ENCODE peak calls at places on chromosomes 5 and 9, in four cellular contexts. H is HCT116, W is mesendoderm, F is body of pancreas. X is an unnamed sample.

GRCh38 chr9:127455299-127455992 is 4.1 kb downstream of the LRSAM1 start:
- DNase-seq in F (peak; percentile 41), W (no peak), H (no peak), X (no peak)

GRCh38 chr5:75337366-75338021 is 474 bp downstream of the HMGCR start:
- DNase-seq in W (peak; percentile 29), F (no peak), H (no peak), X (peak; percentile 45)

GRCh38 chr5:79464695-79465332 is 49.1 kb downstream of the HOMER1 start:
- DNase-seq in F (no peak), W (peak; percentile 21), H (peak; percentile 10), X (peak; percentile 28)

GRCh38 chr9:89215342-89215741 is 36.7 kb upstream of the SHC3 start:
- DNase-seq in F (no peak), H (no peak), W (no peak), X (peak; percentile 82)

GRCh38 chr9:18747590-18747989 is 273.6 kb downstream of the ADAMTSL1 start:
- DNase-seq in W (no peak), F (no peak), H (no peak), X (no peak)

GRCh38 chr5:113807384-113808053 is 294.0 kb downstream of the YTHDC2 start:
- DNase-seq in F (no peak), W (no peak), H (no peak), X (no peak)

GRCh38 chr5:139809331-139809810 is 13.8 kb downstream of the PSD2 start:
- DNase-seq in W (no peak), H (no peak), F (no peak), X (no peak)

GRCh38 chr9:124721109-124721850 is 49.8 kb downstream of the NR6A1 start:
- DNase-seq in W (peak; percentile 88), H (peak; percentile 59), F (no peak), X (peak; percentile 68)

GRCh38 chr9:99185904-99186303 is 35.8 kb downstream of the ALG2 start:
- DNase-seq in F (no peak), H (no peak), W (no peak), X (no peak)

GRCh38 chr9:127790094-127790855 is 4.4 kb downstream of the CDK9 start:
- DNase-seq in W (no peak), F (no peak), H (no peak), X (no peak)

GRCh38 chr5:55600536-55601208 is 65.9 kb upstream of the PLPP1 start:
- DNase-seq in F (no peak), W (peak; percentile 53), H (no peak), X (peak; percentile 40)

GRCh38 chr5:67315082-67315801 is 118.6 kb upstream of the CD180 start:
- DNase-seq in F (no peak), H (no peak), W (peak; percentile 25), X (peak; percentile 37)

GRCh38 chr5:112779531-112779930 is 41.8 kb downstream of the APC start:
- DNase-seq in F (no peak), W (no peak), H (no peak), X (no peak)

GRCh38 chr5:138943615-138944173 is 68.6 kb upstream of the LRRTM2 start:
- DNase-seq in F (no peak), W (no peak), H (no peak), X (no peak)

GRCh38 chr5:127296321-127296720 is 5.7 kb downstream of the MEGF10 start:
- DNase-seq in W (no peak), H (no peak), F (no peak), X (no peak)

GRCh38 chr9:98678244-98678842 is 30.4 kb downstream of the GABBR2 start:
- DNase-seq in H (peak; percentile 26), W (peak; percentile 42), F (no peak), X (no peak)

GRCh38 chr9:89929721-89930480 is 325.1 kb downstream of the GADD45G start:
- DNase-seq in F (no peak), H (no peak), W (no peak), X (no peak)

GRCh38 chr5:116068028-116068632 is 16.7 kb upstream of the COMMD10 start:
- DNase-seq in F (peak; percentile 38), H (peak; percentile 78), W (peak; percentile 37), X (peak; percentile 53)

GRCh38 chr9:18260527-18260926 is 213.4 kb upstream of the ADAMTSL1 start:
- DNase-seq in H (no peak), W (no peak), F (no peak), X (peak; percentile 47)

GRCh38 chr9:75013735-75014134 is 14.4 kb downstream of the CARNMT1 start:
- DNase-seq in F (no peak), W (no peak), H (no peak), X (no peak)

GRCh38 chr9:19440376-19440775 is 31.6 kb downstream of the ACER2 start:
- DNase-seq in H (no peak), F (no peak), W (no peak), X (no peak)

GRCh38 chr9:23088932-23089364 is 642.3 kb downstream of the DMRTA1 start:
- DNase-seq in F (no peak), W (peak; percentile 92), H (no peak), X (no peak)

GRCh38 chr5:156556666-156557401 is 229.9 kb downstream of the SGCD start:
- DNase-seq in H (no peak), W (no peak), F (no peak), X (no peak)

GRCh38 chr9:126690431-126691051 is 76.8 kb downstream of the LMX1B start:
- DNase-seq in H (peak; percentile 24), F (peak; percentile 72), W (peak; percentile 66), X (no peak)

GRCh38 chr5:158599132-158599531 is 500.6 kb downstream of the EBF1 start:
- DNase-seq in F (no peak), W (peak; percentile 71), H (no peak), X (no peak)

GRCh38 chr5:96433066-96433447 is at the start of gene PCSK1:
- DNase-seq in W (peak; percentile 59), H (no peak), F (no peak), X (no peak)

GRCh38 chr5:30690931-30691330 is 502.6 kb upstream of the CDH6 start:
- DNase-seq in W (no peak), F (no peak), H (no peak), X (no peak)

GRCh38 chr9:68979538-68980314 is 34.2 kb downstream of the PRKACG start:
- DNase-seq in W (peak; percentile 40), H (no peak), F (no peak), X (no peak)

GRCh38 chr5:114237766-114238165 is 124.1 kb upstream of the KCNN2 start:
- DNase-seq in F (no peak), H (peak; percentile 7), W (no peak), X (no peak)

GRCh38 chr9:36165766-36166149 is 3.4 kb upstream of the CCIN start:
- DNase-seq in F (no peak), W (peak; percentile 46), H (no peak), X (no peak)

GRCh38 chr9:83036043-83036442 is 26.9 kb downstream of the RASEF start:
- DNase-seq in W (no peak), H (no peak), F (no peak), X (no peak)

GRCh38 chr9:83030391-83031107 is 32.4 kb downstream of the RASEF start:
- DNase-seq in W (no peak), F (no peak), H (no peak), X (no peak)

GRCh38 chr9:83034587-83034986 is 28.4 kb downstream of the RASEF start:
- DNase-seq in H (no peak), F (no peak), W (no peak), X (no peak)

GRCh38 chr9:83032065-83032625 is 30.8 kb downstream of the RASEF start:
- DNase-seq in W (no peak), H (no peak), F (peak; percentile 33), X (no peak)

DNA sequence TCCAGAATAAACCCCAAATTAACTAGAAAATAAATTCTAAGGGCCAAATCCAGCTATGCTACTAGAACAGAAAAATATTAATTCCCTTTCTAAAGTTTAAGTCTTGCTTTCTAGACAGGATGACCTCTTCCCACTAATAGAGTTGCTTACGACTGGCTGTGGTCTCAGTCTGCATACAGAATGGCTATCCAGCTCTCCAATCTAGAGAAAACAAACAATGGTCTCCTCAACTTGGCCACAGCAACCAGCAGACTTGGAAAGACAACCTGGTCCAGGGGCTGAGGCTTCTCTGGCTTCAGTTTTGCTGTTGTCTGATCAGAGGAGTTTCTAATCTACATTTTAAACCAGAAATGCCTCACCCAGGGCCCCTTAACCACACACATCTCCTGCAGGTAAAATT is 28.9 kb downstream of the RASEF start:
- DNase-seq in F (no peak), H (no peak), W (no peak), X (no peak)
- H3K4me3 ChIP-seq in F (no peak overlapping the region), H (no peak overlapping the region), W (no peak overlapping the region), X (no peak overlapping the region)

DNA sequence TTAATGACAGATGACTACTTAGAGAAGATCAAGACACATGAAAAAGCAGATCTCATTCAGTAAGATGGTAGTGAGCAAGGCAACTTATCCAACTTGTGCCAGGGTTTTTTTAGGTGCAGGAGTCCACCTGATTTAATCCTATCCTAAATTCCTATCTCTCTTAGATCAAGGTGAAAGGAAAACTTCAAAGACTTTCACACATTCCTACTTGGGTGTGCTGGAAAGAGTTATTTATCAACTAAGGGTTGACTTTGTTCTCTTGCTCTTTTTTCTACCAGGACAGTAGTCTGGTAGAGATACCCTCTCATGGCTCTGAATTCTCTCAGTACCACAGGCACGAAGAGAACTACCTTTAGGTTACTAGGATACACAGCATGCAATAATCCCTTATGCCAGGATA is 18.2 kb downstream of the TUT7 start:
- DNase-seq in W (no peak), F (no peak), H (no peak), X (no peak)
- H3K36me3 ChIP-seq in W (peaks cover 1% of the 10 kb centered on the region), F (peaks cover 15% of the 10 kb centered on the region), H (peaks cover 38% of the 10 kb centered on the region), X (peaks cover 97% of the 10 kb centered on the region)

DNA sequence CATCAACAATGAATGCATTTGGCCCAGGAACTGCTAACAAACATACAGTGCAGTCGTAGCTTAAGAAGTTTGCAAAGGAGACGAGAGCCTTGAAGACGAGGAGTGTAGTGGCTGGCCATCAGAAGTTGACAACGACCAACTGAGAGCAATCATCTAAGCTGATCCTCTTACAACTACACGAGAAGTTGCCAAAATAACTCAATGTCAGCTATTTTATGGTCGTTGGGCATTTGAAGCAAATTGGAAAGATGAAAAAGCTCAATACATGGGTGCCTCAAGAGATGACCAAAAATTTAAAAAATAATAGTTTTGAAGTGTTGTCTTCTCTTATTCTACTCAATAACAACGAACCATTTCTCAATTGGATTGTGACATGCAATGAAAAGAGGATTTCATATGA is 757.7 kb upstream of the CHD1 start:
- DNase-seq in H (no peak), W (no peak), F (no peak), X (no peak)
- H3K4me3 ChIP-seq in H (no peak overlapping the region), W (no peak overlapping the region), F (no peak overlapping the region), X (no peak overlapping the region)

GRCh38 chr9:80881350-80881749 is 808.0 kb downstream of the TLE1 start:
- DNase-seq in F (no peak), W (peak; percentile 4), H (no peak), X (no peak)

GRCh38 chr9:80885894-80886293 is 803.5 kb downstream of the TLE1 start:
- DNase-seq in W (peak; percentile 42), F (no peak), H (no peak), X (no peak)

GRCh38 chr9:80881946-80882345 is 807.4 kb downstream of the TLE1 start:
- DNase-seq in W (peak; percentile 75), F (no peak), H (no peak), X (no peak)

GRCh38 chr9:80878556-80878955 is 810.8 kb downstream of the TLE1 start:
- DNase-seq in W (no peak), F (no peak), H (no peak), X (no peak)

GRCh38 chr9:80884180-80884579 is 805.2 kb downstream of the TLE1 start:
- DNase-seq in H (no peak), F (no peak), W (no peak), X (no peak)
- H3K36me3 ChIP-seq in H (no peaks in the 10 kb centered on the region), F (no peaks in the 10 kb centered on the region), W (no peaks in the 10 kb centered on the region), X (no peaks in the 10 kb centered on the region)